ENCODE peak calls at places on chromosomes 16 and 17, in five cellular contexts. L is A549, X is PC-9, H is MM.1S, Z is Caco-2. T is an unnamed sample.

GRCh38 chr17:13413001-13413400 is 188.7 kb downstream of the HS3ST3A1 start:
- DNase-seq in X (no peak), Z (no peak), L (no peak), H (no peak), T (peak; percentile 65)

GRCh38 chr17:2215616-2216364 is 87.8 kb downstream of the SMG6 start:
- DNase-seq in L (no peak), X (no peak), Z (no peak), H (peak; percentile 90), T (peak; percentile 88)

GRCh38 chr17:8189041-8189710 is 804 bp downstream of the BORCS6 start:
- DNase-seq in X (no peak), L (no peak), H (no peak), Z (no peak), T (peak; percentile 36)

GRCh38 chr16:80569440-80570105 is 28.8 kb downstream of the DYNLRB2 start:
- DNase-seq in X (no peak), L (peak; percentile 8), Z (no peak), H (no peak), T (peak; percentile 36)

GRCh38 chr17:52106070-52106469 is 52.4 kb downstream of the CA10 start:
- DNase-seq in X (no peak), L (no peak), H (no peak), Z (no peak), T (no peak)

GRCh38 chr17:2438823-2439222 is 38.0 kb upstream of the MNT start:
- DNase-seq in X (no peak), L (no peak), H (no peak), Z (no peak), T (peak; percentile 52)

GRCh38 chr17:7405413-7405881 is 1.6 kb upstream of the TMEM256 start:
- DNase-seq in X (no peak), H (no peak), Z (no peak), L (no peak), T (no peak)

GRCh38 chr16:47983999-47984580 is 171.7 kb downstream of the ABCC12 start:
- DNase-seq in L (no peak), X (no peak), Z (no peak), H (no peak), T (no peak)

GRCh38 chr16:78786635-78787034 is 687.2 kb downstream of the WWOX start:
- DNase-seq in L (no peak), Z (no peak), H (no peak), X (no peak), T (no peak)

GRCh38 chr16:63361032-63361624 is 1324.9 kb upstream of the CDH8 start:
- DNase-seq in X (no peak), L (peak; percentile 64), H (peak; percentile 74), Z (peak; percentile 38), T (peak; percentile 72)

GRCh38 chr17:41504126-41504977 is 1.1 kb downstream of the KRT13 start:
- DNase-seq in H (no peak), L (no peak), Z (no peak), X (no peak), T (no peak)

GRCh38 chr17:35257080-35257701 is 14.3 kb downstream of the SLFN5 start:
- DNase-seq in X (peak; percentile 92), Z (no peak), L (peak; percentile 89), H (no peak), T (peak; percentile 63)

GRCh38 chr16:31130336-31130812 is 5.2 kb downstream of the PRSS8 start:
- DNase-seq in H (no peak), Z (no peak), L (no peak), X (no peak), T (no peak)

GRCh38 chr17:6755281-6755680 is 565 bp upstream of the XAF1 start:
- DNase-seq in Z (no peak), H (no peak), L (no peak), X (no peak), T (peak; percentile 84)

GRCh38 chr17:41492351-41492750 is 2.6 kb upstream of the KRT36 start:
- DNase-seq in H (no peak), L (no peak), Z (no peak), X (no peak), T (peak; percentile 71)

GRCh38 chr16:24747425-24747824 is 18.0 kb downstream of the TNRC6A start:
- DNase-seq in Z (no peak), H (no peak), L (no peak), X (no peak), T (no peak)

GRCh38 chr17:57234252-57235092 is 21.9 kb upstream of the MSI2 start:
- DNase-seq in H (no peak), X (no peak), L (no peak), Z (no peak), T (no peak)

GRCh38 chr16:17404903-17405691 is 65.7 kb downstream of the XYLT1 start:
- DNase-seq in L (no peak), H (no peak), Z (no peak), X (no peak), T (peak; percentile 79)

GRCh38 chr16:57470683-57471082 is 8.2 kb downstream of the POLR2C start:
- DNase-seq in X (no peak), H (no peak), Z (no peak), L (peak; percentile 66), T (peak; percentile 81)

GRCh38 chr17:82974136-82974952 is 105.1 kb upstream of the METRNL start:
- DNase-seq in H (no peak), Z (no peak), X (no peak), L (no peak), T (no peak)

GRCh38 chr16:648071-648785 is 937 bp upstream of the WDR90 start:
- DNase-seq in Z (no peak), L (peak; percentile 54), H (peak; percentile 81), X (no peak), T (peak; percentile 21)

GRCh38 chr17:80187493-80187892 is 17.7 kb downstream of the CARD14 start:
- DNase-seq in H (no peak), L (no peak), X (no peak), Z (no peak), T (peak; percentile 64)

GRCh38 chr16:69397821-69398521 is 12.2 kb upstream of the TERF2 start:
- DNase-seq in H (no peak), Z (peak; percentile 79), L (peak; percentile 93), X (peak; percentile 83), T (peak; percentile 88)

GRCh38 chr16:69940676-69941075 is 10.5 kb upstream of the CLEC18A start:
- DNase-seq in X (no peak), L (no peak), Z (no peak), H (no peak), T (no peak)

GRCh38 chr16:65178151-65178550 is 56.3 kb upstream of the CDH11 start:
- DNase-seq in Z (no peak), H (no peak), L (no peak), X (no peak), T (peak; percentile 56)

GRCh38 chr16:51919736-51920135 is 627.2 kb downstream of the TOX3 start:
- DNase-seq in L (no peak), Z (no peak), H (no peak), X (no peak), T (no peak)

DNA sequence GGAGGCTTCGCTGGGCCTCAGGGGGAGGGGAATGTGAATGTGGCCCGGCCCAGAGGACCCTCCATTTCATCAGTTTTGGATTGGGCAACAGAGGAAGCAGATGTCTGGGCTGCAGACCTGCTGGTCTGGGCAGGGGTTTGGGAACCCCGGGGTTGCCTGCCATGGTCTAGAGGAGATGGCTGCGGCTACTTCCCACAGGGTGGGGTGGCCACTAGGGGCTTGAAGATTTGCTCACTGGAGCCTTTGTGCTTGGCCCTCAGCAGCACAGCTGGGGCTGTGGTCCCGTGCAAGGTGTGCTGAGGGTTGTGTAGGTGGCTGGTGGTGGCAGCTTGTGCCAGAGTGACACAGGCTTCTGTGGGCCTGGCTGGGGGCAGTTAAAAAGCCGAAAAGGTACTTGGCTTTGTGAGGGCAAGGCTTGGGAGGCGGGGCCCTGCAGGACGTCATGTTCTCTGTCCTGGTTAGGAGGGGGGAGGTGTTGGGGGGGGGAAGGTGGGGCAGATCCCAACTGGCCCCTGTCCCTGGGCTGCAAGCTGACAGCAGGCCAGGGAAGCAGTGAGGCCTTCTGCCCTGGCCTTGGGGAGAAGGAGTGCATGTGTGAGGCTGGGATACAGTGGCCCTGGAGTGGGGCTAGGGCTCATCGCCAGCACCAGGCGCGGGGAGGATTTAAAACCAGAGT is 98.0 kb downstream of the KPNA2 start:
- DNase-seq in H (no peak), L (no peak), Z (no peak), X (no peak), T (no peak)
- TF ChIP-seq CTCF in H (no peak), L (no peak), Z (no peak), X (no peak), T (no peak)

DNA sequence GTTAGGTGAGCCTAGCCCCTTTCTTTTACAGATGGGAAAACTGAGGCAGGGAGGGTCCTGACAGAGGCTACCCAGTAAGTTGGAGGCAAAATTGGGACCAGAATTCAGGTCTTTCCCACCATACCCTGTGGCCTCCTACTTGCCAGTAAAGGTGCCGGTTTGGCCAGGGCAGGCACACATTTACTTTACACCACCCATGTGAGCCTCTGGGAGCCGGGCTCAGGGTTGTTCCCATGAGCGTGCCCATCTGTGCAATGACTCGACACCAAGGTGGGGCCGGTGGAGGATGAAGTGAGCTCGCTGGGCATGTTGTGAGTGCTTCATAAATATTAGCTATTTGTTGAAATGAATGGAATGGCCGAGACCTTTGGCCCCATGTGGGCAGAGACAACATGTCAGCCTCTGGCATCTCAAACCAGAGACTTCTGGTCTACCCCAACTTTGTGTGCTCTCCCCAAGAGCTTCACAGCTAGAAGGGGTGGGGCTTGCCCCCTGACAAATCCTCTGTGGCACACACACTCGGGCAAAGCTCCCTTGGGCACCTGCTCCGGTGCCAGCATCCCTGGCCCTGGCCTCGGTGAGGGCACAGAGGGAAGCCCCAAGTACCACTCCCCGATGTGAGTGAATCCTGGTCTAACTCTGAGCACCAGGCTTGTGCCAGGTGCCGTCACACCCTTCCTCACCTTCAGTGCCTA is 60.1 kb downstream of the SRCIN1 start:
- DNase-seq in L (no peak), Z (no peak), H (no peak), X (no peak), T (no peak)
- H3K4me3 ChIP-seq in L (no peak overlapping the region), Z (no peak overlapping the region), H (no peak overlapping the region), X (no peak overlapping the region), T (no peak overlapping the region)

DNA sequence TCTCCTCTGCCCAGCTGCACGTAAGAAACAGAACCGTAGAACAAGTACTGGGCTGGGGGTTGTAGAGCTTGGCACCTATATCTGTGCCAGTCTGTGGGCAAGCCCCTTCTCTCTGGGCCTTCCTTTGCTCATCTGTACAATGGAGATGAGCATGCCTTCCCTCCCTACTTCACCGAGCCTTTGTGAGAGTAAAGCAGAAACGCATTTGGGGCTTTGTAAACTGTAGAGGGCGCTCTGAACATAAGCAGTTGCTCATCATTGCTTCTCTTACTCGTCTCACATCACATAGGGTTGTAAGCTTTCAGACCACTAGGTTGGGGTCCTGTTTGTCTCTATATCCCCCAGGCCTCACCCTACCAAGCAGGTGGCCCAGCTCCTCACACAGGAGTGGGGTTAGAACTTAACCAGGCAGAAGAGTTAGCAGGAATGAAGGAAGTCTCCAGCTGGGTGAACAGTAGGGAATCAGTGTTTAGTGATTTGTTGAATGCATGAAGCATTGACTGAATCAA is 15.1 kb downstream of the SAMD14 start:
- DNase-seq in L (peak; percentile 82), Z (peak; percentile 69), H (peak; percentile 65), X (peak; percentile 56), T (peak; percentile 82)
- TF ChIP-seq CTCF in L (peak; percentile 76), Z (peak; percentile 84), H (peak; percentile 82), X (peak; percentile 79), T (peak; percentile 82)

GRCh38 chr16:23566724-23567123 is 9.2 kb downstream of the UBFD1 start:
- DNase-seq in H (no peak), Z (no peak), X (no peak), L (no peak), T (no peak)

GRCh38 chr16:23564964-23565363 is 7.4 kb downstream of the UBFD1 start:
- DNase-seq in H (no peak), Z (no peak), X (no peak), L (no peak), T (peak; percentile 13)

GRCh38 chr16:23562505-23562904 is 5.0 kb downstream of the UBFD1 start:
- DNase-seq in H (no peak), X (no peak), Z (no peak), L (no peak), T (no peak)

GRCh38 chr16:23561586-23561985 is 4.1 kb downstream of the UBFD1 start:
- DNase-seq in H (no peak), X (no peak), L (no peak), Z (no peak), T (no peak)

GRCh38 chr16:23563186-23563585 is 5.7 kb downstream of the UBFD1 start:
- DNase-seq in H (no peak), L (no peak), Z (no peak), X (no peak), T (no peak)
- H3K4me3 ChIP-seq in H (no peak overlapping the region), L (no peak overlapping the region), Z (no peak overlapping the region), X (no peak overlapping the region), T (no peak overlapping the region)